ENCODE peak calls at places on chromosome 1, in ten cellular contexts. One of them, this sample, is unnamed.

GRCh38 chr1:31712625-31713024 is 8.8 kb upstream of the COL16A1 start:
- DNase-seq in stimulated activated CD4-positive, alpha-beta T cell treated with anti-CD3 and anti-CD28 coated beads, Interleukin-2, amount 100 ng/mL, for 48 hours: no peak
- DNase-seq in activated T-helper 1 cell treated with anti-CD3 and anti-CD28 coated beads, Interleukin-12 subunit alpha, Interleukin-12 subunit beta, Interleukin-2, Interleukin-4 antibody, amounts not matched to agents 30 ng/mL and 10 ng/mL and 1 ng/mL, durations not matched to agents 14 hours and 24 hours and 36 hours: no peak
- DNase-seq in stimulated activated CD8-positive, alpha-beta memory T cell treated with anti-CD3 and anti-CD28 coated beads, Interleukin-15, amount 100 ng/mL, for 24 hours: no peak
- DNase-seq in fibroblast of mammary gland: peak
- DNase-seq in putamen: no peak
- DNase-seq in CD4-positive, alpha-beta T cell: no peak
- DNase-seq in activated CD4-positive, CD25-positive, alpha-beta regulatory T cell treated with anti-CD3 and anti-CD28 coated beads, Interleukin-2, amount 50 U/mL, for 72 hours: no peak
- DNase-seq in KBM-7: no peak
- DNase-seq in NCI-H748 treated with DMSO at 0.1 percent for 48 hours: no peak
- DNase-seq in this sample: no peak

GRCh38 chr1:37474697-37475379 is 458 bp downstream of the ZC3H12A start:
- DNase-seq in stimulated activated CD8-positive, alpha-beta memory T cell treated with anti-CD3 and anti-CD28 coated beads, Interleukin-15, amount 100 ng/mL, for 24 hours: no peak
- DNase-seq in CD4-positive, alpha-beta T cell: no peak
- DNase-seq in activated T-helper 1 cell treated with anti-CD3 and anti-CD28 coated beads, Interleukin-12 subunit alpha, Interleukin-12 subunit beta, Interleukin-2, Interleukin-4 antibody, amounts not matched to agents 30 ng/mL and 10 ng/mL and 1 ng/mL, durations not matched to agents 14 hours and 24 hours and 36 hours: no peak
- DNase-seq in putamen: no peak
- DNase-seq in stimulated activated CD4-positive, alpha-beta T cell treated with anti-CD3 and anti-CD28 coated beads, Interleukin-2, amount 100 ng/mL, for 48 hours: no peak
- DNase-seq in activated CD4-positive, CD25-positive, alpha-beta regulatory T cell treated with anti-CD3 and anti-CD28 coated beads, Interleukin-2, amount 50 U/mL, for 72 hours: peak
- DNase-seq in NCI-H748 treated with DMSO at 0.1 percent for 48 hours: no peak
- DNase-seq in KBM-7: no peak
- DNase-seq in fibroblast of mammary gland: peak
- DNase-seq in this sample: no peak

GRCh38 chr1:31390071-31390470 is 17.2 kb upstream of the FABP3 start:
- DNase-seq in activated CD4-positive, CD25-positive, alpha-beta regulatory T cell treated with anti-CD3 and anti-CD28 coated beads, Interleukin-2, amount 50 U/mL, for 72 hours: no peak
- DNase-seq in activated T-helper 1 cell treated with anti-CD3 and anti-CD28 coated beads, Interleukin-12 subunit alpha, Interleukin-12 subunit beta, Interleukin-2, Interleukin-4 antibody, amounts not matched to agents 30 ng/mL and 10 ng/mL and 1 ng/mL, durations not matched to agents 14 hours and 24 hours and 36 hours: no peak
- DNase-seq in fibroblast of mammary gland: no peak
- DNase-seq in KBM-7: no peak
- DNase-seq in stimulated activated CD8-positive, alpha-beta memory T cell treated with anti-CD3 and anti-CD28 coated beads, Interleukin-15, amount 100 ng/mL, for 24 hours: no peak
- DNase-seq in CD4-positive, alpha-beta T cell: no peak
- DNase-seq in stimulated activated CD4-positive, alpha-beta T cell treated with anti-CD3 and anti-CD28 coated beads, Interleukin-2, amount 100 ng/mL, for 48 hours: no peak
- DNase-seq in NCI-H748 treated with DMSO at 0.1 percent for 48 hours: no peak
- DNase-seq in putamen: no peak
- DNase-seq in this sample: no peak

GRCh38 chr1:31787786-31788137 is 23.6 kb upstream of the ADGRB2 start:
- DNase-seq in stimulated activated CD4-positive, alpha-beta T cell treated with anti-CD3 and anti-CD28 coated beads, Interleukin-2, amount 100 ng/mL, for 48 hours: no peak
- DNase-seq in NCI-H748 treated with DMSO at 0.1 percent for 48 hours: no peak
- DNase-seq in KBM-7: no peak
- DNase-seq in activated CD4-positive, CD25-positive, alpha-beta regulatory T cell treated with anti-CD3 and anti-CD28 coated beads, Interleukin-2, amount 50 U/mL, for 72 hours: no peak
- DNase-seq in stimulated activated CD8-positive, alpha-beta memory T cell treated with anti-CD3 and anti-CD28 coated beads, Interleukin-15, amount 100 ng/mL, for 24 hours: no peak
- DNase-seq in fibroblast of mammary gland: no peak
- DNase-seq in CD4-positive, alpha-beta T cell: no peak
- DNase-seq in activated T-helper 1 cell treated with anti-CD3 and anti-CD28 coated beads, Interleukin-12 subunit alpha, Interleukin-12 subunit beta, Interleukin-2, Interleukin-4 antibody, amounts not matched to agents 30 ng/mL and 10 ng/mL and 1 ng/mL, durations not matched to agents 14 hours and 24 hours and 36 hours: no peak
- DNase-seq in putamen: no peak
- DNase-seq in this sample: no peak

GRCh38 chr1:154419620-154420020 is 14.5 kb downstream of the IL6R start:
- DNase-seq in stimulated activated CD4-positive, alpha-beta T cell treated with anti-CD3 and anti-CD28 coated beads, Interleukin-2, amount 100 ng/mL, for 48 hours: no peak
- DNase-seq in fibroblast of mammary gland: peak
- DNase-seq in stimulated activated CD8-positive, alpha-beta memory T cell treated with anti-CD3 and anti-CD28 coated beads, Interleukin-15, amount 100 ng/mL, for 24 hours: no peak
- DNase-seq in KBM-7: no peak
- DNase-seq in NCI-H748 treated with DMSO at 0.1 percent for 48 hours: no peak
- DNase-seq in activated T-helper 1 cell treated with anti-CD3 and anti-CD28 coated beads, Interleukin-12 subunit alpha, Interleukin-12 subunit beta, Interleukin-2, Interleukin-4 antibody, amounts not matched to agents 30 ng/mL and 10 ng/mL and 1 ng/mL, durations not matched to agents 14 hours and 24 hours and 36 hours: no peak
- DNase-seq in putamen: peak
- DNase-seq in CD4-positive, alpha-beta T cell: peak
- DNase-seq in activated CD4-positive, CD25-positive, alpha-beta regulatory T cell treated with anti-CD3 and anti-CD28 coated beads, Interleukin-2, amount 50 U/mL, for 72 hours: no peak
- DNase-seq in this sample: peak

GRCh38 chr1:27227765-27228164 is 6.7 kb upstream of the WDTC1 start:
- DNase-seq in putamen: no peak
- DNase-seq in fibroblast of mammary gland: no peak
- DNase-seq in CD4-positive, alpha-beta T cell: no peak
- DNase-seq in activated CD4-positive, CD25-positive, alpha-beta regulatory T cell treated with anti-CD3 and anti-CD28 coated beads, Interleukin-2, amount 50 U/mL, for 72 hours: no peak
- DNase-seq in stimulated activated CD4-positive, alpha-beta T cell treated with anti-CD3 and anti-CD28 coated beads, Interleukin-2, amount 100 ng/mL, for 48 hours: no peak
- DNase-seq in NCI-H748 treated with DMSO at 0.1 percent for 48 hours: no peak
- DNase-seq in KBM-7: no peak
- DNase-seq in activated T-helper 1 cell treated with anti-CD3 and anti-CD28 coated beads, Interleukin-12 subunit alpha, Interleukin-12 subunit beta, Interleukin-2, Interleukin-4 antibody, amounts not matched to agents 30 ng/mL and 10 ng/mL and 1 ng/mL, durations not matched to agents 14 hours and 24 hours and 36 hours: no peak
- DNase-seq in stimulated activated CD8-positive, alpha-beta memory T cell treated with anti-CD3 and anti-CD28 coated beads, Interleukin-15, amount 100 ng/mL, for 24 hours: no peak
- DNase-seq in this sample: no peak

GRCh38 chr1:3695326-3696217 is 43.3 kb downstream of the TP73 start:
- DNase-seq in KBM-7: peak
- DNase-seq in CD4-positive, alpha-beta T cell: peak
- DNase-seq in activated T-helper 1 cell treated with anti-CD3 and anti-CD28 coated beads, Interleukin-12 subunit alpha, Interleukin-12 subunit beta, Interleukin-2, Interleukin-4 antibody, amounts not matched to agents 30 ng/mL and 10 ng/mL and 1 ng/mL, durations not matched to agents 14 hours and 24 hours and 36 hours: no peak
- DNase-seq in NCI-H748 treated with DMSO at 0.1 percent for 48 hours: no peak
- DNase-seq in putamen: no peak
- DNase-seq in stimulated activated CD8-positive, alpha-beta memory T cell treated with anti-CD3 and anti-CD28 coated beads, Interleukin-15, amount 100 ng/mL, for 24 hours: peak
- DNase-seq in activated CD4-positive, CD25-positive, alpha-beta regulatory T cell treated with anti-CD3 and anti-CD28 coated beads, Interleukin-2, amount 50 U/mL, for 72 hours: no peak
- DNase-seq in stimulated activated CD4-positive, alpha-beta T cell treated with anti-CD3 and anti-CD28 coated beads, Interleukin-2, amount 100 ng/mL, for 48 hours: peak
- DNase-seq in fibroblast of mammary gland: peak
- DNase-seq in this sample: peak

GRCh38 chr1:100184536-100184935 is 6.5 kb upstream of the LRRC39 start:
- DNase-seq in stimulated activated CD8-positive, alpha-beta memory T cell treated with anti-CD3 and anti-CD28 coated beads, Interleukin-15, amount 100 ng/mL, for 24 hours: no peak
- DNase-seq in NCI-H748 treated with DMSO at 0.1 percent for 48 hours: no peak
- DNase-seq in KBM-7: peak
- DNase-seq in putamen: no peak
- DNase-seq in fibroblast of mammary gland: no peak
- DNase-seq in activated T-helper 1 cell treated with anti-CD3 and anti-CD28 coated beads, Interleukin-12 subunit alpha, Interleukin-12 subunit beta, Interleukin-2, Interleukin-4 antibody, amounts not matched to agents 30 ng/mL and 10 ng/mL and 1 ng/mL, durations not matched to agents 14 hours and 24 hours and 36 hours: no peak
- DNase-seq in CD4-positive, alpha-beta T cell: no peak
- DNase-seq in stimulated activated CD4-positive, alpha-beta T cell treated with anti-CD3 and anti-CD28 coated beads, Interleukin-2, amount 100 ng/mL, for 48 hours: no peak
- DNase-seq in activated CD4-positive, CD25-positive, alpha-beta regulatory T cell treated with anti-CD3 and anti-CD28 coated beads, Interleukin-2, amount 50 U/mL, for 72 hours: no peak
- DNase-seq in this sample: no peak

This sample was measured in HL-60.